ENCODE peak calls at places on chromosome 1, in nine cellular contexts. A, C, V, S, B, H, K, Q and N are unnamed samples.

GRCh38 chr1:185559684-185560310 is 174.4 kb upstream of the HMCN1 start:
- DNase-seq in A (peak), C (no peak), V (peak), S (peak), B (peak), H (peak), K (peak), Q (peak), N (no peak)

GRCh38 chr1:149936992-149937705 is 470 bp upstream of the MTMR11 start:
- DNase-seq in A (no peak), C (no peak), V (peak), S (peak), B (peak), H (peak), K (no peak), Q (peak), N (no peak)

GRCh38 chr1:211551628-211552465 is 27.1 kb downstream of the SLC30A1 start:
- DNase-seq in A (no peak), C (no peak), V (peak), S (peak), B (no peak), H (peak), K (no peak), Q (peak), N (no peak)

GRCh38 chr1:197319631-197320030 is 51.6 kb downstream of the CRB1 start:
- DNase-seq in A (no peak), C (no peak), V (no peak), S (no peak), B (no peak), H (no peak), K (no peak), Q (peak), N (no peak)

GRCh38 chr1:215891266-215891665 is 324.2 kb downstream of the KCTD3 start:
- DNase-seq in A (no peak), C (no peak), V (no peak), S (no peak), B (no peak), H (no peak), K (no peak), Q (no peak), N (no peak)

GRCh38 chr1:78664763-78665162 is 15.1 kb downstream of the IFI44 start:
- DNase-seq in A (no peak), C (no peak), V (no peak), S (no peak), B (no peak), H (no peak), K (no peak), Q (no peak), N (no peak)

GRCh38 chr1:213979751-213980605 is 7.8 kb upstream of the PROX1 start:
- DNase-seq in A (no peak), C (no peak), V (no peak), S (no peak), B (no peak), H (no peak), K (peak), Q (no peak), N (no peak)

GRCh38 chr1:203324103-203325003 is 19.0 kb downstream of the BTG2 start:
- DNase-seq in A (no peak), C (no peak), V (peak), S (peak), B (peak), H (no peak), K (peak), Q (no peak), N (no peak)

GRCh38 chr1:102550729-102551384 is 554.1 kb upstream of the OLFM3 start:
- DNase-seq in A (no peak), C (no peak), V (peak), S (no peak), B (peak), H (no peak), K (peak), Q (peak), N (no peak)
- TF ChIP-seq CTCF in A (peak), C (peak), V (peak), S (no peak), B (no peak), H (no peak), K (peak), Q (peak), N (peak)

GRCh38 chr1:92585831-92586230 is 99.1 kb upstream of the GFI1 start:
- DNase-seq in A (no peak), C (no peak), V (no peak), S (no peak), B (no peak), H (no peak), K (no peak), Q (no peak), N (no peak)
- TF ChIP-seq CTCF in A (no peak), C (no peak), V (no peak), S (no peak), B (no peak), H (no peak), K (no peak), Q (no peak), N (no peak)

DNA sequence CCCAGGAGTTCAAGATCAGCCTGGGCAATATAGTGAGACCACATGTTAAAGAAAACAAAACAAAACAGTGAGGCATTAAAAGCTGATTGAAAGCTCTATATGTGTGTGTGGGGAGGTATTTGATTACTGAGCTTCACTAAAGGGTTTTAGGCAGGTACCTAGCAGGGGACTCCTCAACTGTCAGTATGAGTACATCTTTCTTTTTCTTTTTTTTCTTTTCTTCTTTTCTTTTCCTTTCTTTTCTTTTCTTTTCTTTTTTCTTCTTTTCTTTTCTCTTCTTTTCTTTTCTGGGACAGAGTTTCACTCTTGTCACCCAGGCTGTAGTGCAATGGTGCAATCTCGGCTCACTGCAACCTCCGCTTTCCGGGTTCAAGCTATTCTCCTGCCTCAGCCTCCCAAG is 8.5 kb upstream of the MYCL start:
- DNase-seq in A (no peak), C (no peak), V (no peak), S (no peak), B (no peak), H (no peak), K (no peak), Q (no peak), N (no peak)
- TF ChIP-seq CTCF in A (no peak), C (no peak), V (no peak), S (no peak), B (no peak), H (no peak), K (no peak), Q (no peak), N (no peak)

GRCh38 chr1:30522031-30523004 is 201.1 kb downstream of the MATN1 start:
- DNase-seq in A (no peak), C (peak), V (peak), S (no peak), B (peak), H (no peak), K (no peak), Q (no peak), N (peak)
- TF ChIP-seq CTCF in A (no peak), C (peak), V (peak), S (no peak), B (no peak), H (no peak), K (no peak), Q (no peak), N (no peak)

GRCh38 chr1:94741510-94741909 is 78.6 kb upstream of the SLC44A3 start:
- DNase-seq in A (no peak), C (no peak), V (no peak), S (no peak), B (no peak), H (no peak), K (no peak), Q (no peak), N (no peak)
- TF ChIP-seq CTCF in A (no peak), C (no peak), V (no peak), S (no peak), B (no peak), H (no peak), K (no peak), Q (no peak), N (no peak)

DNA sequence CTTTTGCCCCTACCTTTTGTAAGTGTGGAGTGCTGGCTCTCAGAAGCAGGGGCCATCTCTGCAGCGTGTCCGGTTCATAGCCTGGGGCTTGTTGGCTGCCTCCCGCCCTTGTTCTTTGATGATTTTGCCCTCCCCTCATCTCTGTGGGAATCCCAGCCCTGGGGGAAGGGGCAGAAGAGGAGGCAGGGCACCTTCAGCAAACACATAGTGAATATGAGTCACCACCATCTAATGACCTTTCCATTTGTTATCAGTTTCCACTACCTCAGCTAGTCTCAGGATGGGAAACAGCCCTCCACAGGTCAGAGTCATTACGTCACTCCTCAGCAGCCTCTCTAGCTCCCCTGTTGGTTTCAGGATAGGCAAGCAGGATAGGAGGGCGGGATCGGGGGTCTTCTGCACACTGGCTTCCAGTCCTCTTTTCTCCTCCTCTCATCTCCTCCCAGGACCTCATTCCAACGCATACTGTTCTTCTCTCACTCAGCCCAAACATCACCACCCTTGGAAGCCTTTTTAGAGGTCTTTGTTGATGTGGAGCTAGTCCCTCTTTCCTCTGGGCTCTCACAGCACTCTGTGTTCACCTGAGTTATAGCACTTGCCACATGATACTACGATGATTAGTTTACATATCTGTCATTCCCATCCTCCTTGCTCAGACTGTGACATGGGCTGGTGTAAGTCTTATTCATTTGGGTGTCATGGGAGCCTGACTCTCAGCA is 15.8 kb downstream of the GADD45A start:
- DNase-seq in A (no peak), C (no peak), V (peak), S (no peak), B (no peak), H (peak), K (peak), Q (peak), N (no peak)
- TF ChIP-seq CTCF in A (peak), C (peak), V (peak), S (no peak), B (no peak), H (peak), K (peak), Q (peak), N (peak)